ENCODE peak calls at places on chromosomes 16 and 17, in seven cellular contexts. R is transverse colon, N is ovary, C is SK-N-SH, X is dorsolateral prefrontal cortex, A is lower lobe of right lung, J is cardiac muscle cell. E is an unnamed sample.

GRCh38 chr16:85862476-85863383 is 36.2 kb upstream of the IRF8 start:
- DNase-seq in R (no peak), N (no peak), C (no peak), X (no peak), A (no peak), J (no peak), E (no peak)

GRCh38 chr16:54424043-54424451 is 137.5 kb upstream of the IRX3 start:
- DNase-seq in R (no peak), N (no peak), C (no peak), X (no peak), A (no peak), J (no peak), E (peak; percentile 30)

GRCh38 chr16:84354306-84354705 is 14.0 kb upstream of the ATP2C2 start:
- DNase-seq in R (no peak), N (no peak), C (no peak), X (no peak), A (no peak), J (no peak), E (no peak)

GRCh38 chr17:5272313-5272712 is 9.8 kb upstream of the RABEP1 start:
- DNase-seq in R (no peak), N (no peak), C (peak; percentile 35), X (no peak), A (no peak), J (no peak), E (no peak)

GRCh38 chr17:52235416-52235960 is 77.0 kb upstream of the CA10 start:
- DNase-seq in R (no peak), N (no peak), C (no peak), X (no peak), A (no peak), J (no peak), E (peak; percentile 50)

GRCh38 chr16:86044241-86044671 is 145.3 kb downstream of the IRF8 start:
- DNase-seq in R (peak; percentile 39), N (no peak), C (peak; percentile 71), X (no peak), A (no peak), J (peak; percentile 64), E (peak; percentile 38)

GRCh38 chr16:14501331-14502255 is 128.5 kb downstream of the PARN start:
- DNase-seq in R (peak; percentile 79), N (peak; percentile 92), C (peak; percentile 42), X (peak; percentile 84), A (peak; percentile 83), J (peak; percentile 98), E (peak; percentile 89)

GRCh38 chr16:56424404-56424765 is 960 bp downstream of the AMFR start:
- DNase-seq in R (no peak), N (no peak), C (no peak), X (no peak), A (no peak), J (no peak), E (peak; percentile 19)

GRCh38 chr16:9050102-9050830 is 41.2 kb upstream of the HAPSTR1 start:
- DNase-seq in R (no peak), N (no peak), C (peak; percentile 22), X (no peak), A (no peak), J (peak; percentile 36), E (no peak)

GRCh38 chr16:82824408-82824807 is 197.6 kb downstream of the CDH13 start:
- DNase-seq in R (no peak), N (no peak), C (no peak), X (no peak), A (no peak), J (no peak), E (no peak)

GRCh38 chr16:83356266-83356665 is 451.5 kb upstream of the HSBP1 start:
- DNase-seq in R (no peak), N (no peak), C (peak; percentile 43), X (no peak), A (no peak), J (peak; percentile 71), E (peak; percentile 64)

GRCh38 chr16:86555763-86556130 is 712 bp upstream of the MTHFSD start:
- DNase-seq in R (no peak), N (no peak), C (no peak), X (no peak), A (no peak), J (no peak), E (no peak)

GRCh38 chr17:53724726-53725125 is 98.0 kb upstream of the KIF2B start:
- DNase-seq in R (no peak), N (no peak), C (no peak), X (no peak), A (no peak), J (no peak), E (no peak)

GRCh38 chr17:4492762-4493561 is 5.7 kb upstream of the SPNS2 start:
- DNase-seq in R (peak; percentile 72), N (peak; percentile 69), C (no peak), X (no peak), A (no peak), J (peak; percentile 48), E (peak; percentile 55)

GRCh38 chr16:89072216-89073130 is 21.2 kb upstream of the ACSF3 start:
- DNase-seq in R (no peak), N (no peak), C (peak; percentile 95), X (no peak), A (no peak), J (peak; percentile 24), E (no peak)

DNA sequence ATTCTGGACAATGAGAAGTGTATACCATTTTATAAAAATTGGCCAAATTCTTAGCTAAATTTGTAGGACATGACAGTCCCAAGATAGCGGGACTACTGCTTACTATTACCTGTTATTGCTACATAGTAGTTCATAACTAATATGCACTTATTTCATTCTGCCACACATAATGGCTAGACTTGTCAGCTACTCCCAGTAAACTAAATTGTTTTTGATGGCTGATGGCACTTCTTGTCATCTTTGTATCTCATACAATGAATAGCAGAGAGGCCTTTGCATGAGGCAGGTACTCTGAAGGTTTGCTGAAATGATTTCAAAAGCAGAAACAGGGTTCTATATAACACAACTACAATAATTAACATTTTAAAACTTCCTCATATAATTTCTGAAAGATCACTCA is 44.0 kb downstream of the ITFG1 start:
- DNase-seq in R (no peak), N (no peak), C (no peak), X (no peak), A (no peak), J (no peak), E (no peak)
- H3K27ac ChIP-seq in R (no peak overlapping the region), N (no peak overlapping the region), C (no peak overlapping the region), X (no peak overlapping the region), A (no peak overlapping the region), J (no peak overlapping the region), E (no peak overlapping the region)

DNA sequence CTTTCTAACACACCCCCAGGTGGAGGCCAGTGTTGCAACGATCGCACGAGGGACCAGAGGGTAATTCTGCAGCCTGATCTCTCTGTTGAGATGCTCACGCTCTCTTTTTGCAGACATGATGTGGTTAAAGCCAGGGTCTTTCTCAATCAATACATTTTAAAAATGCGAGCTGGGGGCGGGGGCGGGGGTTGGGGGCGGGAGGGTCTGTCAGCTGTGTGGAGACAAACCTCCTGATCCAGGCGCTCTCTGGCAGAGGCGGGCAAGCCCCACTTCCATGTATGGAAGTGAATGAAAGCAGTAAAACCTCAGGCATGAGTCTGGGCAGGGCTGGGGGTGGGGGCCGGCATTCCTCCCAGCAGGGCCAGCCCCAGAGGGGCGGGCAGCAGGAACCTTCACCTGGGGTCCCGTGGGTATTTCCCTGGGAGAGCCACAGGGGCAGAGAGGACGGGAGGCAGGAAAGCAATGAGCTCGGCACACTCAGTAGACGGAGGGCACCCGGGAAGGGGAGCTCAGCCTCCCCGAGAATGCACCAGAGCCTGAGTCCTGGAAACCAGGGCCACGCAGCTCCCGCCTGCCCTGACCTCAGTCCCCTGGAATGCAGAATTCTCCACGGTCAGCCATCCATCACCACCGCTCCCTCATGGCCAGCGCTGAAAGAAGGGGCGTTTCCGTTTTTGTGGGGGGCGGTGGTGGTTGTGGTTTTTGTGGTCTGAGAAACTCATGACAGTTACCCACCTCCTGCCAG is 28.0 kb downstream of the NXN start:
- DNase-seq in R (peak; percentile 40), N (no peak), C (no peak), X (no peak), A (no peak), J (peak; percentile 76), E (peak; percentile 88)
- H3K27ac ChIP-seq in R (peak overlapping the region; percentile 86), N (no peak overlapping the region), C (peak overlapping the region; percentile 71), X (no peak overlapping the region), A (peak overlapping the region; percentile 62), J (peak overlapping the region; percentile 99), E (peak overlapping the region; percentile 90)

GRCh38 chr16:27960619-27961295 is 102.8 kb downstream of the GSG1L start:
- DNase-seq in R (no peak), N (no peak), C (no peak), X (no peak), A (no peak), J (no peak), E (no peak)
- H3K27ac ChIP-seq in R (no peak overlapping the region), N (no peak overlapping the region), C (no peak overlapping the region), X (no peak overlapping the region), A (no peak overlapping the region), J (no peak overlapping the region), E (no peak overlapping the region)

GRCh38 chr17:1727876-1728630 is 3.5 kb downstream of the WDR81 start:
- DNase-seq in R (no peak), N (peak; percentile 44), C (peak; percentile 16), X (no peak), A (no peak), J (no peak), E (no peak)

GRCh38 chr17:1727258-1727789 is 2.8 kb downstream of the WDR81 start:
- DNase-seq in R (no peak), N (peak; percentile 38), C (no peak), X (no peak), A (no peak), J (no peak), E (no peak)

GRCh38 chr17:1724869-1725641 is 551 bp downstream of the WDR81 start:
- DNase-seq in R (no peak), N (no peak), C (peak; percentile 81), X (no peak), A (peak; percentile 72), J (no peak), E (peak; percentile 38)

GRCh38 chr17:1725642-1726511 is 1.4 kb downstream of the WDR81 start:
- DNase-seq in R (no peak), N (peak; percentile 48), C (peak; percentile 20), X (no peak), A (no peak), J (no peak), E (no peak)

GRCh38 chr17:1726626-1727257 is 2.2 kb downstream of the WDR81 start:
- DNase-seq in R (no peak), N (peak; percentile 36), C (no peak), X (no peak), A (no peak), J (no peak), E (no peak)
- H3K27ac ChIP-seq in R (no peak overlapping the region), N (no peak overlapping the region), C (no peak overlapping the region), X (no peak overlapping the region), A (no peak overlapping the region), J (no peak overlapping the region), E (peak overlapping the region; percentile 99)

GRCh38 chr17:31524926-31525800 is 133.7 kb downstream of the RAB11FIP4 start:
- DNase-seq in R (peak; percentile 91), N (peak; percentile 87), C (peak; percentile 91), X (peak; percentile 88), A (peak; percentile 91), J (peak; percentile 97), E (peak; percentile 85)
- H3K27ac ChIP-seq in R (no peak overlapping the region), N (no peak overlapping the region), C (peak overlapping the region; percentile 18), X (peak overlapping the region; percentile 53), A (no peak overlapping the region), J (no peak overlapping the region), E (no peak overlapping the region)

GRCh38 chr17:77842906-77843249 is 115.6 kb upstream of the TNRC6C start:
- DNase-seq in R (no peak), N (no peak), C (no peak), X (no peak), A (peak; percentile 13), J (no peak), E (no peak)
- H3K27ac ChIP-seq in R (no peak overlapping the region), N (no peak overlapping the region), C (no peak overlapping the region), X (no peak overlapping the region), A (no peak overlapping the region), J (no peak overlapping the region), E (no peak overlapping the region)

E was measured in RWPE1.